ENCODE peak calls at places on chromosome X, in six cellular contexts. Z is mesenchymal stem cell, N is H1, J is IMR-90, T is neuronal stem cell, O is trophoblast cell. F is an unnamed sample.

GRCh38 chrX:38142598-38142997 is 78.1 kb downstream of the SRPX start:
- DNase-seq in Z (peak), N (no peak), J (peak), T (no peak), O (no peak), F (no peak)

GRCh38 chrX:70552174-70552704 is 107.6 kb downstream of the DLG3 start:
- DNase-seq in Z (no peak), N (no peak), J (no peak), T (no peak), O (no peak), F (no peak)

GRCh38 chrX:97334850-97335249 is 451.1 kb downstream of the RPA4 start:
- DNase-seq in Z (no peak), N (no peak), J (no peak), T (no peak), O (no peak), F (no peak)

GRCh38 chrX:40085714-40086113 is 12.0 kb downstream of the BCOR start:
- DNase-seq in Z (no peak), N (no peak), J (no peak), T (no peak), O (no peak), F (peak)

GRCh38 chrX:103253608-103254007 is 1.3 kb downstream of the TCEAL8 start:
- DNase-seq in Z (peak), N (no peak), J (no peak), T (no peak), O (no peak), F (no peak)

GRCh38 chrX:77346859-77347258 is 100.3 kb upstream of the FGF16 start:
- DNase-seq in Z (no peak), N (no peak), J (no peak), T (no peak), O (no peak), F (no peak)

GRCh38 chrX:140177821-140178220 is 212.5 kb upstream of the CXorf66 start:
- DNase-seq in Z (no peak), N (no peak), J (no peak), T (no peak), O (no peak), F (no peak)

GRCh38 chrX:70500826-70501225 is 56.2 kb downstream of the DLG3 start:
- DNase-seq in Z (no peak), N (no peak), J (no peak), T (no peak), O (no peak), F (no peak)

GRCh38 chrX:14013074-14013473 is 16.6 kb downstream of the GEMIN8 start:
- DNase-seq in Z (no peak), N (no peak), J (no peak), T (no peak), O (no peak), F (no peak)

GRCh38 chrX:40465735-40466551 is 114.8 kb upstream of the ATP6AP2 start:
- DNase-seq in Z (peak), N (no peak), J (no peak), T (no peak), O (no peak), F (no peak)

GRCh38 chrX:119389854-119390501 is 9.2 kb upstream of the SLC25A43 start:
- DNase-seq in Z (no peak), N (no peak), J (no peak), T (no peak), O (no peak), F (peak)

GRCh38 chrX:19174401-19175025 is 52.2 kb upstream of the ADGRG2 start:
- DNase-seq in Z (peak), N (no peak), J (peak), T (no peak), O (no peak), F (no peak)

GRCh38 chrX:107566603-107567262 is 61.6 kb upstream of the PRPS1 start:
- DNase-seq in Z (peak), N (no peak), J (peak), T (no peak), O (no peak), F (no peak)

GRCh38 chrX:82757614-82758013 is 750.5 kb upstream of the POU3F4 start:
- DNase-seq in Z (no peak), N (no peak), J (no peak), T (no peak), O (no peak), F (no peak)

GRCh38 chrX:133513116-133513515 is 97.8 kb upstream of the GPC4 start:
- DNase-seq in Z (peak), N (no peak), J (no peak), T (no peak), O (no peak), F (no peak)

GRCh38 chrX:73289039-73289438 is 74.4 kb upstream of the NAP1L2 start:
- DNase-seq in Z (no peak), N (peak), J (no peak), T (no peak), O (no peak), F (peak)

GRCh38 chrX:136063340-136064079 is 78.3 kb downstream of the SLC9A6 start:
- DNase-seq in Z (peak), N (no peak), J (no peak), T (no peak), O (peak), F (no peak)

GRCh38 chrX:154981116-154981411 is 41.5 kb downstream of the F8 start:
- DNase-seq in Z (no peak), N (no peak), J (no peak), T (no peak), O (no peak), F (no peak)
- H3K18ac ChIP-seq in Z (no peak), N (no peak), J (no peak), T (no peak), O (no peak), F (no peak)

GRCh38 chrX:51484616-51485015 is 11.8 kb downstream of the NUDT11 start:
- DNase-seq in Z (no peak), N (no peak), J (no peak), T (no peak), O (no peak), F (no peak)

GRCh38 chrX:51487960-51488267 is 8.5 kb downstream of the NUDT11 start:
- DNase-seq in Z (no peak), N (no peak), J (peak), T (no peak), O (no peak), F (no peak)
- H2AFZ ChIP-seq in Z (no peak), N (no peak), J (no peak), T (no peak), O (no peak), F (no peak)

GRCh38 chrX:2708016-2708415 is 16.9 kb downstream of the CD99 start:
- DNase-seq in Z (peak), N (no peak), J (no peak), T (no peak), O (no peak), F (no peak)
- H3K18ac ChIP-seq in Z (peak), N (peak), J (no peak), T (no peak), O (peak), F (no peak)

GRCh38 chrX:10158279-10158939 is 1.6 kb downstream of the CLCN4 start:
- DNase-seq in Z (peak), N (no peak), J (no peak), T (peak), O (no peak), F (peak)
- H2AFZ ChIP-seq in Z (no peak), N (no peak), J (peak), T (peak), O (no peak), F (no peak)

GRCh38 chrX:65925592-65925991 is 114.3 kb downstream of the VSIG4 start:
- DNase-seq in Z (no peak), N (no peak), J (no peak), T (no peak), O (no peak), F (no peak)

GRCh38 chrX:65924938-65925507 is 114.9 kb downstream of the VSIG4 start:
- DNase-seq in Z (no peak), N (no peak), J (no peak), T (no peak), O (no peak), F (no peak)

GRCh38 chrX:65921363-65921762 is 118.5 kb downstream of the VSIG4 start:
- DNase-seq in Z (no peak), N (no peak), J (no peak), T (no peak), O (no peak), F (no peak)

GRCh38 chrX:65926095-65927019 is 113.5 kb downstream of the VSIG4 start:
- DNase-seq in Z (no peak), N (no peak), J (no peak), T (no peak), O (no peak), F (no peak)

DNA sequence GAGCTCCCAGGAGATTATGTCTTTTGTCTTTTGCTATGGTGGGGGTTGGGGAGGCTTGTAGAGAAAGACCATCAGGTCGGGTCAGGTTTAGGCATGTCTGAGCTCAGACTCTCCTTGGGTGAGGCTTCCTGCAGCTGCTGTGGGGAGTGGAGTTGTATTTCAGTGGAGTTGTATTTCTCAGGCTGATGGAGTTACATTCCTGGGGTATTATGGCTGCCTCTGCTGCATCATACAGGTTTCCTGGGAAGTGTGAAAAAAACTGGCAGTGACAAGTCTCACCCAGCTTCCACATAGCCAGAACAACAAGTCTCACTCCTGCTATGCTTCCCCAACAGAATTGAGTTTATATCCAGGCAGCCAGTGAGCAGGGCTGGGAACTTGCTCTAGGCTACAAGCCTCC is 119.3 kb downstream of the VSIG4 start:
- DNase-seq in Z (no peak), N (no peak), J (no peak), T (no peak), O (no peak), F (no peak)
- H3K18ac ChIP-seq in Z (no peak), N (no peak), J (no peak), T (no peak), O (no peak), F (no peak)

GRCh38 chrX:115360220-115360781 is 70.8 kb downstream of the LUZP4 start:
- DNase-seq in Z (no peak), N (no peak), J (no peak), T (no peak), O (no peak), F (no peak)
- H2AFZ ChIP-seq in Z (no peak), N (no peak), J (no peak), T (no peak), O (no peak), F (no peak)

DNA sequence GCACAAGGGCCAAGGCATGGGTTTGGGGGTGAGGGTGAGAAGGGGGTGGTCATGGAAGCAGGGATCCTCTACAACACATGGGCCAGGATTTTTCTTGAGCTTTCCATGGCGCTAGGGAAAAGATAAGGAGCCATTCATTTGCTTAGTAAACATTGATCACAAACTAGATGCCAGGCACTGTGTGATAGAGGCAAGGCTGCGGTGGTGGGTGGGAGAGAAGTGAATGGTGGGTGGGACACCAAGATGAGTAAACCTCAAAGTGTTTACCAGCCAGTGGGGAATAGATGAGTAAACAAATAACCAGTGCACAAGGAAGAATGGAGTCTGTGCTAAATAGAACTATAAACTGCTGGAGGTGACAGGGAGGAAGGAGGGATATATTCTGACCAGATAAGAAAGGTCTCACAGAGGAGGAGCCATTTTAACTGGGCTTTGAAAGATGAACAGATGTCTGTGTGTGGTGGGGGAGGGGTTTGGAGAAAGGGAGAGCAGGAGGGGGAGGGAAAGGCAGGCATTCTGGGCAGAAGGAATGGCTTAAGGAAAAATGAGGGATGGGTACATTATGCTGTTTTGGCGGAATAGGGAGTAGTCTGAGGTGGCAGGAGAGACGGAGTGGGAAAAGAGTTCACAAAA is 48.0 kb upstream of the LAS1L start:
- DNase-seq in Z (no peak), N (no peak), J (no peak), T (no peak), O (no peak), F (no peak)
- H3K18ac ChIP-seq in Z (no peak), N (no peak), J (no peak), T (no peak), O (no peak), F (no peak)